ENCODE peak calls at places on chromosome 15, in ten cellular contexts. One of them, this sample, is unnamed.

GRCh38 chr15:65201918-65202317 is 9.4 kb downstream of the CILP start:
- DNase-seq in GM13977: no peak
- DNase-seq in SJSA1: no peak
- DNase-seq in EL: no peak
- DNase-seq in mesenchymal stem cell: no peak
- DNase-seq in NCI-H2081: no peak
- DNase-seq in substantia nigra: no peak
- DNase-seq in psoas muscle: no peak
- DNase-seq in cardiac muscle cell: no peak
- DNase-seq in left cardiac atrium: no peak
- DNase-seq in this sample: no peak

GRCh38 chr15:48096813-48097212 is 24.0 kb upstream of the SLC24A5 start:
- DNase-seq in GM13977: no peak
- DNase-seq in SJSA1: peak
- DNase-seq in EL: peak
- DNase-seq in mesenchymal stem cell: peak
- DNase-seq in NCI-H2081: no peak
- DNase-seq in substantia nigra: no peak
- DNase-seq in psoas muscle: no peak
- DNase-seq in cardiac muscle cell: peak
- DNase-seq in left cardiac atrium: no peak
- DNase-seq in this sample: no peak

GRCh38 chr15:69939513-69940440 is 157.9 kb downstream of the TLE3 start:
- DNase-seq in GM13977: no peak
- DNase-seq in SJSA1: no peak
- DNase-seq in EL: no peak
- DNase-seq in mesenchymal stem cell: no peak
- DNase-seq in NCI-H2081: no peak
- DNase-seq in substantia nigra: peak
- DNase-seq in psoas muscle: no peak
- DNase-seq in cardiac muscle cell: no peak
- DNase-seq in left cardiac atrium: no peak
- DNase-seq in this sample: peak

GRCh38 chr15:50231761-50232160 is 33.8 kb downstream of the HDC start:
- DNase-seq in GM13977: no peak
- DNase-seq in SJSA1: no peak
- DNase-seq in EL: no peak
- DNase-seq in mesenchymal stem cell: no peak
- DNase-seq in NCI-H2081: no peak
- DNase-seq in substantia nigra: no peak
- DNase-seq in psoas muscle: no peak
- DNase-seq in cardiac muscle cell: no peak
- DNase-seq in left cardiac atrium: no peak
- DNase-seq in this sample: no peak

GRCh38 chr15:71691700-71692417 is 118.5 kb upstream of the NR2E3 start:
- DNase-seq in GM13977: no peak
- DNase-seq in SJSA1: peak
- DNase-seq in EL: peak
- DNase-seq in mesenchymal stem cell: peak
- DNase-seq in NCI-H2081: no peak
- DNase-seq in substantia nigra: no peak
- DNase-seq in psoas muscle: no peak
- DNase-seq in cardiac muscle cell: peak
- DNase-seq in left cardiac atrium: peak
- DNase-seq in this sample: no peak

GRCh38 chr15:25056484-25057429 is 102.0 kb downstream of the SNRPN start:
- DNase-seq in GM13977: no peak
- DNase-seq in SJSA1: no peak
- DNase-seq in EL: no peak
- DNase-seq in mesenchymal stem cell: no peak
- DNase-seq in NCI-H2081: no peak
- DNase-seq in substantia nigra: no peak
- DNase-seq in psoas muscle: no peak
- DNase-seq in cardiac muscle cell: no peak
- DNase-seq in left cardiac atrium: no peak
- DNase-seq in this sample: no peak

GRCh38 chr15:35305906-35306305 is 220.8 kb upstream of the NANOGP8 start:
- DNase-seq in GM13977: no peak
- DNase-seq in SJSA1: peak
- DNase-seq in EL: peak
- DNase-seq in mesenchymal stem cell: peak
- DNase-seq in NCI-H2081: no peak
- DNase-seq in substantia nigra: no peak
- DNase-seq in psoas muscle: no peak
- DNase-seq in cardiac muscle cell: peak
- DNase-seq in left cardiac atrium: no peak
- DNase-seq in this sample: no peak

GRCh38 chr15:40364259-40364658 is 6.2 kb downstream of the DISP2 start:
- DNase-seq in GM13977: no peak
- DNase-seq in SJSA1: no peak
- DNase-seq in EL: no peak
- DNase-seq in mesenchymal stem cell: no peak
- DNase-seq in NCI-H2081: no peak
- DNase-seq in substantia nigra: no peak
- DNase-seq in psoas muscle: no peak
- DNase-seq in cardiac muscle cell: no peak
- DNase-seq in left cardiac atrium: no peak
- DNase-seq in this sample: no peak

GRCh38 chr15:72199721-72200212 is 2.2 kb upstream of the GRAMD2A start:
- DNase-seq in GM13977: peak
- DNase-seq in SJSA1: peak
- DNase-seq in EL: peak
- DNase-seq in mesenchymal stem cell: peak
- DNase-seq in NCI-H2081: peak
- DNase-seq in substantia nigra: peak
- DNase-seq in psoas muscle: peak
- DNase-seq in cardiac muscle cell: peak
- DNase-seq in left cardiac atrium: peak
- DNase-seq in this sample: peak

This sample was measured in anterior cingulate cortex.